ENCODE peak calls at places on chromosomes 11 and 22, in six cellular contexts. Y is HEK293T, P is OCI-M1, W is dermis blood vessel endothelial cell, C is ACHN, A is T-helper 1 cell. G is an unnamed sample.

GRCh38 chr11:112652786-112653390 is 308.3 kb upstream of the NCAM1 start:
- DNase-seq in C (no peak), W (no peak), Y (no peak), A (no peak), P (no peak), G (no peak)

GRCh38 chr22:39612811-39613548 is 42.4 kb downstream of the CACNA1I start:
- DNase-seq in P (peak; percentile 24), C (no peak), W (no peak), Y (no peak), A (no peak), G (peak; percentile 32)

GRCh38 chr22:42078469-42079318 is 806 bp upstream of the SMDT1 start:
- DNase-seq in W (peak; percentile 29), Y (peak; percentile 25), P (no peak), A (no peak), C (no peak), G (no peak)

GRCh38 chr22:17777005-17777716 is 2.9 kb upstream of the BID start:
- DNase-seq in A (peak; percentile 44), P (peak; percentile 75), Y (no peak), C (no peak), W (peak; percentile 55), G (peak; percentile 80)

GRCh38 chr22:50206599-50206998 is 5.8 kb downstream of the SELENOO start:
- DNase-seq in Y (peak; percentile 64), A (peak; percentile 1), W (peak; percentile 41), P (peak; percentile 30), C (peak; percentile 24), G (no peak)

GRCh38 chr22:38959574-38959973 is 2.2 kb downstream of the APOBEC3A start:
- DNase-seq in W (no peak), P (no peak), Y (no peak), A (no peak), C (no peak), G (no peak)

GRCh38 chr11:61158691-61159381 is 2.4 kb downstream of the VPS37C start:
- DNase-seq in C (no peak), Y (no peak), A (no peak), W (peak; percentile 76), P (no peak), G (no peak)

GRCh38 chr11:61667684-61668320 is 12.4 kb upstream of the DAGLA start:
- DNase-seq in A (no peak), P (no peak), C (no peak), Y (no peak), W (no peak), G (no peak)

G was measured in CD8-positive, alpha-beta T cell.